ENCODE peak calls at places on chromosomes 11 and 22, in eight cellular contexts. N, U, W, J, H, O, Q and A are unnamed samples.

GRCh38 chr11:13368041-13368446 is 90.5 kb downstream of the BMAL1 start:
- DNase-seq in N (no peak), U (no peak), W (no peak), J (no peak), H (no peak), O (no peak), Q (no peak), A (peak; percentile 80)

GRCh38 chr11:124861670-124862069 is 3.6 kb upstream of the ROBO3 start:
- DNase-seq in N (peak; percentile 26), U (no peak), W (no peak), J (no peak), H (no peak), O (no peak), Q (no peak), A (no peak)

GRCh38 chr11:13552784-13553183 is 57.0 kb upstream of the PTH start:
- DNase-seq in N (no peak), U (no peak), W (no peak), J (no peak), H (no peak), O (no peak), Q (no peak), A (no peak)

GRCh38 chr11:100673063-100673462 is 14.0 kb upstream of the ARHGAP42 start:
- DNase-seq in N (no peak), U (no peak), W (peak; percentile 74), J (no peak), H (no peak), O (no peak), Q (no peak), A (no peak)

GRCh38 chr11:95985174-95985808 is 61.4 kb upstream of the MTMR2 start:
- DNase-seq in N (no peak), U (no peak), W (peak; percentile 47), J (no peak), H (no peak), O (no peak), Q (no peak), A (peak; percentile 9)

GRCh38 chr11:81345609-81346008 is 1388.1 kb downstream of the FAM181B start:
- DNase-seq in N (no peak), U (no peak), W (no peak), J (no peak), H (no peak), O (no peak), Q (no peak), A (no peak)

GRCh38 chr11:111676878-111677585 is 74.8 kb downstream of the SIK2 start:
- DNase-seq in N (no peak), U (no peak), W (no peak), J (no peak), H (no peak), O (no peak), Q (no peak), A (peak; percentile 59)

GRCh38 chr22:20549232-20549841 is 41.9 kb downstream of the MED15 start:
- DNase-seq in N (no peak), U (no peak), W (no peak), J (peak; percentile 33), H (peak; percentile 78), O (peak; percentile 56), Q (no peak), A (no peak)

GRCh38 chr11:96154802-96155520 is 188.0 kb downstream of the MAML2 start:
- DNase-seq in N (no peak), U (no peak), W (peak; percentile 56), J (no peak), H (no peak), O (no peak), Q (no peak), A (peak; percentile 77)

GRCh38 chr22:36986242-36986821 is 32.9 kb downstream of the TST start:
- DNase-seq in N (no peak), U (no peak), W (peak; percentile 18), J (no peak), H (peak; percentile 72), O (no peak), Q (peak; percentile 29), A (no peak)

GRCh38 chr11:70311616-70312015 is 41.1 kb downstream of the PPFIA1 start:
- DNase-seq in N (no peak), U (no peak), W (no peak), J (no peak), H (no peak), O (no peak), Q (no peak), A (no peak)

GRCh38 chr11:37108436-37109204 is 510.6 kb upstream of the RAG2 start:
- DNase-seq in N (no peak), U (no peak), W (peak; percentile 2), J (no peak), H (no peak), O (no peak), Q (no peak), A (peak; percentile 49)

GRCh38 chr22:44880588-44881245 is 128.3 kb downstream of the ARHGAP8 start:
- DNase-seq in N (no peak), U (no peak), W (no peak), J (no peak), H (no peak), O (no peak), Q (no peak), A (no peak)

GRCh38 chr11:104968856-104969776 is 742 bp upstream of the CASP4 start:
- DNase-seq in N (peak; percentile 60), U (peak; percentile 32), W (peak; percentile 42), J (peak; percentile 21), H (peak; percentile 56), O (no peak), Q (no peak), A (no peak)

GRCh38 chr11:75426720-75427086 is 6.3 kb downstream of the KLHL35 start:
- DNase-seq in N (no peak), U (no peak), W (no peak), J (no peak), H (no peak), O (no peak), Q (no peak), A (no peak)

GRCh38 chr11:70233962-70234361 is 30.9 kb downstream of the FADD start:
- DNase-seq in N (no peak), U (no peak), W (no peak), J (no peak), H (no peak), O (no peak), Q (no peak), A (no peak)

GRCh38 chr11:113278481-113278880 is 35.9 kb upstream of the TTC12 start:
- DNase-seq in N (no peak), U (no peak), W (no peak), J (no peak), H (no peak), O (no peak), Q (no peak), A (no peak)

GRCh38 chr11:38460429-38460828 is 1862.4 kb upstream of the RAG2 start:
- DNase-seq in N (no peak), U (no peak), W (peak; percentile 62), J (no peak), H (no peak), O (no peak), Q (no peak), A (peak; percentile 25)

GRCh38 chr11:46363455-46363920 is 16.2 kb downstream of the DGKZ start:
- DNase-seq in N (no peak), U (peak; percentile 73), W (no peak), J (no peak), H (no peak), O (no peak), Q (no peak), A (no peak)

GRCh38 chr22:39414377-39414776 is 14.8 kb downstream of the TAB1 start:
- DNase-seq in N (no peak), U (no peak), W (no peak), J (no peak), H (no peak), O (no peak), Q (no peak), A (no peak)

GRCh38 chr11:43760902-43761301 is 80.4 kb downstream of the HSD17B12 start:
- DNase-seq in N (no peak), U (no peak), W (no peak), J (no peak), H (no peak), O (no peak), Q (no peak), A (no peak)

GRCh38 chr11:126229782-126230540 is 18.4 kb downstream of the FAM118B start:
- DNase-seq in N (no peak), U (no peak), W (peak; percentile 32), J (no peak), H (no peak), O (no peak), Q (no peak), A (no peak)

GRCh38 chr11:34633990-34634725 is 13.3 kb downstream of the EHF start:
- DNase-seq in N (no peak), U (no peak), W (peak; percentile 65), J (no peak), H (no peak), O (no peak), Q (peak; percentile 36), A (no peak)
- TF ChIP-seq CTCF in N (no peak), U (no peak), W (no peak), J (no peak), H (peak; percentile 33), O (no peak), Q (no peak), A (no peak)

GRCh38 chr22:30010789-30011405 is 69.4 kb upstream of the HORMAD2 start:
- DNase-seq in N (no peak), U (no peak), W (peak; percentile 65), J (no peak), H (no peak), O (no peak), Q (no peak), A (no peak)
- H3K27ac ChIP-seq in N (no peak overlapping the region), U (no peak overlapping the region), W (peak overlapping the region; percentile 20), J (no peak overlapping the region), H (no peak overlapping the region), O (no peak overlapping the region), Q (no peak overlapping the region), A (no peak overlapping the region)

GRCh38 chr11:62732830-62733229 is 4.5 kb downstream of the TTC9C start:
- DNase-seq in N (no peak), U (no peak), W (peak; percentile 44), J (no peak), H (no peak), O (no peak), Q (peak; percentile 47), A (no peak)
- TF ChIP-seq CTCF in N (no peak), U (peak; percentile 14), W (no peak), J (no peak), H (no peak), O (peak; percentile 23), Q (peak; percentile 70), A (peak; percentile 54)

DNA sequence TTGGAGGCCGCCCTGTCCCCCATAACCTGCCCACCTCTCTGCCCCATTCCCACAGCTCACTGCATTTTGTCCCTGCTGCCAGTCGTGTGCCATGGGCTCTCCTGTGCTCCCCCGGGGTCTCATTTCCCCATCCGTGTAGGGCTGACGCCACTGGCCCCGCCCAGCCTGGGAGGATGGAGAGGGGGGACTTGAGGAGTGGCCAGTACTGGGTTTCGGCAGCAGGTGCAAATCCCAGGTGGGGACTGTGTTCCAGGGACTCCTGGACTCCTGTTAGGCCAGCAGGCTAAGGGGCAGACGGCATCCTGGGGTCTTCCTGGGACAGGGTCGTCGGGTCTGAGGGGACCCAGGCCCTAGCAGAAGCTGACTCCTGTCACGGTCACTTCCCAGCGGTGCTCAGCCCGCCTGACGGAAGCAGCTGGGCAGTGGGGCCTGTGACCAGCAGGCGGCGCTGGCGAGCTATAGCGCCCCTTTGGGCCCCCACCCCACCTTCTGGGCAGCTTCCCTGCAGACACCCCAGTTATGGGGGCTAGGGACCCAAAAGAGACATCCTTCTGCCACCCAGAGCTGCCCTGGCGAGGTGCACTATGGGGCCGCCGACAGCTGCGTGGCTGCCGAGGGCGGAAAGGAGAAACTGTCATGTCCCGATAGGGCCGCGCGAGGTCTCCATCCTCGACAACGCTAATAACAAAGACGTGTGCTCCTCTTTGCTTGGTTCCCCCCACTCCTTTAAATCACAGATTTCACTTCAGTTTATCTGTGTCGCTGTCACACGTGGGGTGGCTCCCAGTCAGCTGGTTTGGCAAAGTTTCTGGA is 979 bp upstream of the MYO7A start:
- DNase-seq in N (peak; percentile 78), U (peak; percentile 35), W (peak; percentile 47), J (peak; percentile 67), H (peak; percentile 76), O (peak; percentile 49), Q (peak; percentile 30), A (no peak)
- H3K27ac ChIP-seq in N (no peak overlapping the region), U (peak overlapping the region; percentile 53), W (no peak overlapping the region), J (no peak overlapping the region), H (no peak overlapping the region), O (no peak overlapping the region), Q (no peak overlapping the region), A (no peak overlapping the region)